ENCODE peak calls at places on chromosome 22, in seven cellular contexts. A, O, N, L, S, Q and B are unnamed samples.

GRCh38 chr22:22687638-22688500 is 43.5 kb downstream of the GGTLC2 start:
- DNase-seq in A (no peak), O (no peak), N (peak), L (peak), S (peak), Q (no peak), B (peak)

GRCh38 chr22:37172266-37173245 is 15.5 kb downstream of the C1QTNF6 start:
- DNase-seq in A (no peak), O (no peak), N (no peak), L (no peak), S (peak), Q (no peak), B (no peak)

GRCh38 chr22:24027389-24027980 is 16.4 kb downstream of the CABIN1 start:
- DNase-seq in A (no peak), O (no peak), N (no peak), L (no peak), S (no peak), Q (no peak), B (no peak)

GRCh38 chr22:36565686-36566085 is 36.7 kb upstream of the EIF3D start:
- DNase-seq in A (no peak), O (no peak), N (no peak), L (no peak), S (no peak), Q (no peak), B (no peak)

GRCh38 chr22:41976070-41976901 is 7.0 kb downstream of the SEPTIN3 start:
- DNase-seq in A (peak), O (no peak), N (no peak), L (peak), S (peak), Q (no peak), B (peak)

GRCh38 chr22:50576070-50576469 is 2.2 kb downstream of the CPT1B start:
- DNase-seq in A (no peak), O (peak), N (peak), L (peak), S (peak), Q (no peak), B (no peak)

GRCh38 chr22:17121235-17122195 is at the start of gene TMEM121B:
- DNase-seq in A (peak), O (no peak), N (no peak), L (peak), S (peak), Q (no peak), B (peak)

GRCh38 chr22:17471901-17472566 is 91.3 kb upstream of the SLC25A18 start:
- DNase-seq in A (no peak), O (no peak), N (no peak), L (no peak), S (no peak), Q (no peak), B (no peak)

DNA sequence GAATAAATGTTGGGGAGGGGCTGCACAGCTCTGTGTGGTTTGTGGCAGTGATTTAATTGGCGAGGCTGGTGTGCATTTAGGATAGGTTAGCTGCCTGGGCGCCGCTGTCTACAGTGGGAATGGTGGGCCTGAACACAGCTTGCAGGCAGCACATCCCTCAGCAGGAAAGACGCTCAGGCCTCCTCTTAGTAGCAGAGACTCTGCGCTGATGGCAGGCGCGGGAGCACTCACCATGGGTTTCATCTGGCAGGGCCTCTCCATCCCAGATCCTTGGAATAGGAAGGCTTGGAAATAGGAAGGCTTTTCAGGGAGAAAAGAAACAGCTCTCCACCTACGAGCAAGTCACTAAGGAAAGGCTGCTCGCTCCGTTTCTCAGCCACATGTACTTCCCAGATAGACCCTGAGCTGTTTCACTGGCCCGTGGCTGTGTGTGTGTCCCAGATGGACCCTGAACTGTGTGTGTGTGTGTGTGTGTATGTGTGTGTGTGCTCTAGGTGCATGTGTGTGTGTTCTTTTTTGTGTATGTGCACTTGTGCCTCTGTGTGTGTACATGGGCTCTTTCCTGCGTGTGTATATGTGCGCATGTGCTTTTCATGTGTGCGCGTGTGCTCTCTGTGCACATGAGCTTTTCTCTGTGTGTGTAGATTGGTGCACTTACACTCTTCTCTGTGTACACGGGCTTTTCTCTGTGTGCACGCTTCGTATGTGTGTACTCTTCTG is 144.0 kb downstream of the TBC1D22A start:
- DNase-seq in A (peak), O (no peak), N (no peak), L (no peak), S (no peak), Q (no peak), B (no peak)
- TF ChIP-seq JUND in A (no peak), O (no peak), N (no peak), L (no peak), S (no peak), Q (no peak), B (no peak)

DNA sequence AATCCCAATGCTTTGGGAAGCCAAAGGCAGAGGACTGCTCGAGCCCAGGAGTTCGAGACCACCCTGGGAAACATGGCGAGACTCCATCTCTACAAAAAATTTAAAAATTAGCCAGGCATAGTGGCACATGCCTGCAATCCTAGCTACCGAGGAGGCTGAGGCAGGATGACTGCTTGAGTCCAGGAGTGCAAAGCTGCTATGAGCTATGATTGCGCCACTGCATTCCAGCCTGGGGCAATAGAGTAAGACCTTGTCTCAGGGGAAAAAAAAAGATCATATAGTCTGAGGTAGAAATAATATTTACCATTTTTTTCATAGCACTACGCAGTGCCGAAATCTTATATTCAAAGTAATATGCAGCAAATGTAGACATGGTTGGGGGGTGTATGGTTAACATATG is 47.8 kb downstream of the MRTFA start:
- DNase-seq in A (no peak), O (no peak), N (peak), L (no peak), S (no peak), Q (no peak), B (peak)
- TF ChIP-seq JUND in A (no peak), O (no peak), N (no peak), L (no peak), S (no peak), Q (no peak), B (no peak)

GRCh38 chr22:39098026-39098425 is 982 bp downstream of the APOBEC3H start:
- DNase-seq in A (no peak), O (no peak), N (no peak), L (no peak), S (no peak), Q (peak), B (no peak)
- TF ChIP-seq JUND in A (no peak), O (no peak), N (no peak), L (no peak), S (no peak), Q (no peak), B (no peak)

DNA sequence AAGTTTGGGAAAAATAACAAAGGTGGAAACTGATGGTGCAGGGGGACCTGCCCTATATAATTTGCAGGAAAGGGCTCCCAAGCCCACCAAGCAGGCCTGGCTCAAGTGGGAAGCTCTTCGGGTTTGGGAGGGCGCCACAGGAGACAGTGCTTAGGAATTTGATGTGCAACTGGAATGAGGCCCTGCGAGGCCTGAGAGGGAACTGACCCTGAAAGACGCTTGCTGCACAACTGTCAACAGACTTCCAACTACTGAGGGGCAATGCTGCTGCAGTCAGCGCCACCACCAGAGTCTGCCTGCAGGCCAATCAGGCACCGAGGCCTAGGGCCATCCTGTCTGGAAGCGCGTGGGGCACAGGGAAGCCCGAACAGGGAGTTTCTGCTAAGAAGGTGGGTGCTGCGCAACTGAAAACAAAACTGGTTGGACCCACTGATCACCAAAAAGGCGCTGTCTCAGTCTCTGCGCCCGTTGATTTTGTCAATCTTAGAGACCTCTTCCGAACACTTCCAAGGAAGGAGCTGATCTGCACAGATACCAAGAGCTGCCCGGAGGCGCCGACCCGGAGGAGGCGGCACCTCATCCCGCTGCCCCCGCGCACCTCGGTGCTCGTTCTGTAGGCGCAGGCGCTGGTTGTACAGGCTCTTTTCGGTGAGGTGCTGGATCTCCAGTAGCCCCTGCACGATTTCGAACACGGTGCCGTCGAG is 667 bp downstream of the DGCR6L start:
- DNase-seq in A (peak), O (no peak), N (no peak), L (peak), S (peak), Q (no peak), B (no peak)
- TF ChIP-seq JUND in A (no peak), O (no peak), N (no peak), L (no peak), S (no peak), Q (no peak), B (no peak)

DNA sequence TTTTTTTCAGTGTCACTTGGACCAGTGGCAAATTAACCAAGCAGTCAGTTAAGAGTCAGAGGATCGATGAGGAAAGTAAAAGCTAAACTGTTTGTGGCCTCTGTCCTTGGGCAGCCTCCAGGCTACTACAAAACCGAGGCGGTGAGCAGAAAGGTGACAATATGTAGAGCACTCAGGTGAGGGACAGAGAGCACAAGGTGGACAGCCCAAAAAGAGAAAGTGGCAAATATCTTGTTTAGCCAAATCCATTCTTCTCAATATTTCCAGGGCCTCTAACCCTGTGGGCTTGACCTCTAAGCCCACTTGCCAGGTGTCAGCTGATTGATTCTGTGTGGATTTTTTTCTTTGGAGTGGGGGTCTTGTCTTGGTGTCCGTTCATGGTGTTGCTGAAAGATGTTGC is 4202.2 kb upstream of the OR11H1 start:
- DNase-seq in A (no peak), O (no peak), N (no peak), L (no peak), S (no peak), Q (no peak), B (no peak)
- TF ChIP-seq JUND in A (no peak), O (no peak), N (no peak), L (no peak), S (no peak), Q (no peak), B (no peak)